ENCODE peak calls at places on chromosomes 7 and 10, in six cellular contexts. C, D, V, N, B and O are unnamed samples.

GRCh38 chr10:108556176-108556575 is 1367.1 kb downstream of the XPNPEP1 start:
- DNase-seq in V (no peak), C (no peak), B (no peak), N (no peak), D (no peak), O (no peak)

GRCh38 chr7:105794741-105795729 is 81.4 kb downstream of the ATXN7L1 start:
- DNase-seq in N (no peak), B (peak), C (no peak), V (no peak), D (no peak), O (no peak)

GRCh38 chr10:3925184-3925583 is 140.2 kb upstream of the KLF6 start:
- DNase-seq in B (no peak), C (no peak), D (no peak), V (no peak), N (no peak), O (no peak)

GRCh38 chr7:150514748-150515222 is at the start of gene GIMAP7:
- DNase-seq in C (no peak), V (no peak), N (no peak), B (no peak), D (peak), O (no peak)

GRCh38 chr7:157310676-157311185 is 26.1 kb upstream of the DNAJB6 start:
- DNase-seq in C (peak), B (no peak), N (no peak), V (no peak), D (no peak), O (no peak)

GRCh38 chr7:110307776-110308175 is 783.2 kb upstream of the LRRN3 start:
- DNase-seq in B (no peak), C (no peak), D (no peak), N (no peak), V (no peak), O (no peak)

GRCh38 chr10:63637833-63638443 is 116.7 kb downstream of the REEP3 start:
- DNase-seq in N (no peak), C (no peak), D (peak), V (no peak), B (no peak), O (no peak)

GRCh38 chr7:156639426-156640256 is 933 bp upstream of the RNF32 start:
- DNase-seq in B (peak), D (no peak), V (peak), C (no peak), N (no peak), O (no peak)

GRCh38 chr7:83579740-83580139 is 69.2 kb downstream of the SEMA3E start:
- DNase-seq in D (no peak), N (no peak), B (peak), V (no peak), C (no peak), O (no peak)

GRCh38 chr10:130727766-130728490 is 583.6 kb downstream of the TCERG1L start:
- DNase-seq in N (no peak), D (no peak), V (peak), B (no peak), C (no peak), O (peak)

GRCh38 chr7:123548406-123548805 is 9.2 kb downstream of the NDUFA5 start:
- DNase-seq in D (no peak), N (no peak), V (no peak), B (no peak), C (no peak), O (no peak)

GRCh38 chr7:133977409-133978274 is 149.5 kb upstream of the LRGUK start:
- DNase-seq in V (no peak), C (no peak), N (no peak), B (no peak), D (no peak), O (no peak)

GRCh38 chr7:13713092-13713491 is 276.4 kb downstream of the ETV1 start:
- DNase-seq in B (no peak), C (no peak), N (no peak), V (no peak), D (no peak), O (no peak)

GRCh38 chr10:97538839-97539238 is 33.7 kb upstream of the ANKRD2 start:
- DNase-seq in N (no peak), C (no peak), D (no peak), B (no peak), V (no peak), O (peak)

GRCh38 chr10:97537186-97537869 is 35.3 kb upstream of the ANKRD2 start:
- DNase-seq in C (no peak), B (no peak), V (no peak), N (no peak), D (no peak), O (peak)

GRCh38 chr10:97540669-97541500 is 31.7 kb upstream of the ANKRD2 start:
- DNase-seq in V (peak), D (no peak), C (no peak), B (no peak), N (no peak), O (peak)

GRCh38 chr10:97538401-97538800 is 34.2 kb upstream of the ANKRD2 start:
- DNase-seq in V (no peak), D (no peak), B (no peak), N (no peak), C (no peak), O (peak)

DNA sequence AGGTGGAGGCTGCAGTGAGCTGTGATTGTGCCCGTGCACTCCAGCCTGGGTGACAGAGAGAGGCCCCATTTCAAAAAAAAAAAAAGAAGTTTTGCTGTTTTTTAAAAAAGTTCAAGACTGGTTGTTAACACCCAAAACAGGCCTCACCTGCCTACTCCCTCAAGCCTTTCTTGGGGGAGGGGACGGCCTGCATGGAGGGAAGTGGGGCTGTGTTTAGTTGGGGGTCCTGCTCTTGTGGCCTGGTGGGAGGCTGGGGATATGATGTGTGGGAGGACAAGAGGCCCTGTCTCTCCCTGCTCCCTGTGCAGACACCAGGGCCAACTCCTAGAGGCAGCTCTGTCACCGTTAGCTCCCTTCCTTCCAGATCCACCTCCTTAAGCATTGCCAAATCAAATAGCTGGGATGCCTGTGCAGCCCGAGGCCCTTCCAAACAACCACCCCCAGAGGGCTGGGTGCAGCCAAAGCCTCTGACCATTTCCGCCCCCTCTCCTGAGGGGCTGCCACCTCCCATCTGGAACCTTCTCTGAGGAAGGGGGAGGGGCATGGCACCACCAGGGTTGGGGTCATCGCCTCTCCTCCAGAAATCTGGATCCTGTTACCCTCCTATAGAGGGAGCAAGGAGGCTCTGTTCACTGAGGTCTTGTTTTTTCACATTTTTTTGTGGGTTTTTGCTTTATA is 32.9 kb upstream of the ANKRD2 start:
- DNase-seq in C (no peak), B (no peak), V (no peak), N (no peak), D (peak), O (peak)
- TF ChIP-seq CTCF in C (peak), B (no peak), V (peak), N (no peak), D (no peak), O (peak)

GRCh38 chr10:69382382-69383117 is 34.2 kb downstream of the TACR2 start:
- DNase-seq in V (no peak), D (no peak), B (peak), C (no peak), N (no peak), O (peak)

GRCh38 chr10:69385454-69386350 is 31.0 kb downstream of the TACR2 start:
- DNase-seq in C (no peak), B (peak), V (no peak), D (no peak), N (no peak), O (peak)

GRCh38 chr10:69384320-69384719 is 32.4 kb downstream of the TACR2 start:
- DNase-seq in N (no peak), D (no peak), C (no peak), V (no peak), B (no peak), O (peak)

GRCh38 chr10:69379800-69380199 is 36.9 kb downstream of the TACR2 start:
- DNase-seq in N (no peak), C (no peak), V (no peak), D (no peak), B (no peak), O (peak)

GRCh38 chr10:69383485-69384089 is 33.1 kb downstream of the TACR2 start:
- DNase-seq in V (no peak), N (no peak), C (no peak), D (no peak), B (no peak), O (peak)
- TF ChIP-seq CTCF in V (no peak), N (peak), C (no peak), D (peak), B (no peak), O (peak)

DNA sequence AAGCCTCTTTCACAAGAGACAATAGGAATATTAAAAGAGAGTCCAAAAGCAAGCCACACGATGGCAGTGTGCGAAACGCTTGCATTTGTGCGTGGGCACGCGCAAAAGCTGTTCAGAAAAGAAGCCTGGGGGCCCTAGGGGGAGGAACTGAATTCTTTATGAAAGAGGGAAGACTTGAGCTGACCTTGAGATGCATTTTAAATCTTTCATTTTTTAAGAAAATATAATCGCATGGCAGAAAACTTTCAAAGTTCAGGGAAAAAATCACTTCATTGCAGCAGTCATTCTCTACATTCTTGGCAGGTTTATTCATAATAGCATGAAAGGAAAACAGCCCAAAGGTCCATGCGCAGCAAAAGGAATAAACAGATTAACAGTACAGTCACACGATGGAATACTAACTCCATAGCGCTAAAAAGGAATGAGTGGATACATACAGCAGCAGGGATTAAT is 206.5 kb upstream of the PRKCQ start:
- DNase-seq in C (peak), N (peak), B (peak), V (no peak), D (peak), O (no peak)
- TF ChIP-seq CTCF in C (peak), N (peak), B (no peak), V (peak), D (peak), O (peak)

DNA sequence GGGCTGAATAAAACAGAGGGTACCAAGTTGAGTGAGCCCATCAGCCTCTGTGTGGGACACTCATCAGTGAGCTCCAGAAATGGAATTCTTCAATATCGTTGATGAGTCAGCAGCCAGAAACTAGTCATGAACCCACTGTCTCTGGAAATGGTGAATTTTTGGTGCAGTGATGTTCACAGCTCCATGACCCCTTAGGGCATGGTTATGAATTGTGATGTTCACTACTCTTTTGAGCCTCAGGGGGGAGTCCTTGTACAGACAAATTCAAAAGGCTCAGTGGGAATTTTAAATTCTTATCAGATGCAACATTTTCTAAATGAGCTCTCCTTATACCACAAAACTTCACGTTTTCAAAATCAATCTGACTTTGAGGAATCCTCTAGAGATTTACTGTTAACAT is 335.7 kb downstream of the PHTF2 start:
- DNase-seq in B (peak), N (peak), C (peak), V (no peak), D (peak), O (no peak)
- TF ChIP-seq CTCF in B (no peak), N (peak), C (peak), V (peak), D (peak), O (peak)

DNA sequence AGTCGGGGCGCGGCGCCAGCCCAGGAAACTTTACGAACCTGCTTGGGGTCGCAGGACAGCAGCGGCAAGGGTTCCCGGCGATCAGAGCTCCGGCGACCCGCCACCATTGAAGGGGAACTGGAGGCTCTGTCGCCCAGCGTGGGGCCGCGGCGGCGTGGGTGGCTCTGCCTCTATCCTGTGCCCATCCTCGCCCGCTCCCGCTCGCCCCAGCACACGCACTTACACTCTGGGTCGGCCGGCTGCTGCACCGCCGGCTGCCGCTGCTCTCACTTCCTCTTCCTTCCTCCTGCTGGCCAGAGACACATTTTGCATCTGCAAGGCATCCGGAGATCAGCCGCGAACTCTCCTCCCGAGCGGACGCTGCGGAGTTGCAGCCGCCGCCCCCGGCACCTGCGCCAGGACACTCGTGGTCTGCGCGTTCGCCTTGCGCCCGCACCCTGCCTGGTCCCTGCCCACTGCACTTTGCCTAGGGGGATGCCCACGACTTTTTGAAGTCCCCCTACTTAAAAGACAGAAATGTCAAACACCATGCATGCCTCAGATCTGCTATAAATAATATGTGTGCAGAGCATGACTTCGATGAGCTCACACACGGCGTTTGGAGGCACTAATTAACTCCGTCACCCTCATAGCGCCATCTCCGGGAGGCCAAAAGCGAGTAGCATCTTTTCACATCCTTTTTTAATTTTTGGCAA is at the start of gene ELMO1:
- DNase-seq in V (peak), D (peak), C (peak), B (peak), N (peak), O (no peak)
- TF ChIP-seq CTCF in V (peak), D (peak), C (no peak), B (no peak), N (no peak), O (peak)

GRCh38 chr7:66502230-66503035 is 126.2 kb upstream of the KCTD7 start:
- DNase-seq in C (peak), B (no peak), N (no peak), D (no peak), V (peak), O (peak)
- TF ChIP-seq CTCF in C (peak), B (no peak), N (no peak), D (no peak), V (no peak), O (peak)

GRCh38 chr7:142939226-142939910 is at the start of gene LLCFC1:
- DNase-seq in V (no peak), D (peak), B (no peak), C (peak), N (peak), O (no peak)
- TF ChIP-seq CTCF in V (no peak), D (peak), B (no peak), C (peak), N (no peak), O (no peak)

GRCh38 chr10:132050191-132050590 is 15.6 kb upstream of the JAKMIP3 start:
- DNase-seq in V (no peak), B (no peak), C (no peak), N (no peak), D (no peak), O (peak)
- TF ChIP-seq CTCF in V (no peak), B (no peak), C (no peak), N (no peak), D (no peak), O (no peak)

GRCh38 chr7:141251957-141252356 is 178.1 kb downstream of the TMEM178B start:
- DNase-seq in V (no peak), C (no peak), D (no peak), N (no peak), B (no peak), O (no peak)
- TF ChIP-seq CTCF in V (no peak), C (no peak), D (no peak), N (no peak), B (no peak), O (peak)